ENCODE peak calls at places on chromosome 21, in four cellular contexts. P is hepatocyte, M is testis, B is cardiac muscle cell. S is an unnamed sample.

GRCh38 chr21:43305811-43306311 is 121.1 kb downstream of the SIK1 start:
- DNase-seq in M (no peak), P (no peak), B (no peak), S (no peak)

GRCh38 chr21:43209575-43210453 is 41.0 kb downstream of the CRYAA start:
- DNase-seq in P (peak; percentile 82), M (peak; percentile 12), B (no peak), S (peak; percentile 4)

GRCh38 chr21:44874497-44875331 is 1.2 kb upstream of the PTTG1IP start:
- DNase-seq in M (peak; percentile 64), P (peak; percentile 43), B (peak; percentile 17), S (no peak)

GRCh38 chr21:31730687-31731111 is 1.2 kb downstream of the SCAF4 start:
- DNase-seq in M (peak; percentile 40), B (peak; percentile 26), P (no peak), S (peak; percentile 52)

GRCh38 chr21:29124645-29125044 is 5.8 kb upstream of the MAP3K7CL start:
- DNase-seq in B (no peak), P (no peak), M (no peak), S (no peak)

GRCh38 chr21:43276811-43277210 is 108.0 kb downstream of the CRYAA start:
- DNase-seq in P (no peak), M (no peak), B (no peak), S (no peak)

GRCh38 chr21:32748529-32748928 is 20.7 kb upstream of the SYNJ1 start:
- DNase-seq in P (no peak), B (no peak), M (no peak), S (no peak)

GRCh38 chr21:27269646-27270045 is 302.8 kb upstream of the ADAMTS5 start:
- DNase-seq in P (peak; percentile 28), B (no peak), M (no peak), S (no peak)

GRCh38 chr21:28215214-28215954 is 777.3 kb downstream of the LTN1 start:
- DNase-seq in M (no peak), B (no peak), P (no peak), S (no peak)

GRCh38 chr21:32771134-32771523 is 426 bp downstream of the PAXBP1 start:
- DNase-seq in P (peak; percentile 84), B (peak; percentile 80), M (peak; percentile 57), S (no peak)

GRCh38 chr21:28834335-28835238 is 158.1 kb downstream of the LTN1 start:
- DNase-seq in B (no peak), M (no peak), P (no peak), S (no peak)

GRCh38 chr21:26165331-26165730 is 5.2 kb downstream of the APP start:
- DNase-seq in B (no peak), M (no peak), P (no peak), S (no peak)

GRCh38 chr21:32524010-32524719 is 61.2 kb downstream of the TCP10L start:
- DNase-seq in B (no peak), P (no peak), M (no peak), S (no peak)

GRCh38 chr21:44487831-44488230 is 32.5 kb downstream of the LRRC3 start:
- DNase-seq in P (peak; percentile 42), B (no peak), M (peak; percentile 48), S (peak; percentile 56)

GRCh38 chr21:41393876-41394465 is 32.1 kb upstream of the MX1 start:
- DNase-seq in B (no peak), M (no peak), P (no peak), S (no peak)

GRCh38 chr21:41390043-41390639 is 28.3 kb downstream of the MX2 start:
- DNase-seq in B (no peak), M (no peak), P (no peak), S (no peak)

GRCh38 chr21:41387824-41388223 is 26.0 kb downstream of the MX2 start:
- DNase-seq in P (no peak), M (no peak), B (no peak), S (no peak)

GRCh38 chr21:41387042-41387819 is 25.4 kb downstream of the MX2 start:
- DNase-seq in B (no peak), M (peak; percentile 58), P (no peak), S (no peak)

DNA sequence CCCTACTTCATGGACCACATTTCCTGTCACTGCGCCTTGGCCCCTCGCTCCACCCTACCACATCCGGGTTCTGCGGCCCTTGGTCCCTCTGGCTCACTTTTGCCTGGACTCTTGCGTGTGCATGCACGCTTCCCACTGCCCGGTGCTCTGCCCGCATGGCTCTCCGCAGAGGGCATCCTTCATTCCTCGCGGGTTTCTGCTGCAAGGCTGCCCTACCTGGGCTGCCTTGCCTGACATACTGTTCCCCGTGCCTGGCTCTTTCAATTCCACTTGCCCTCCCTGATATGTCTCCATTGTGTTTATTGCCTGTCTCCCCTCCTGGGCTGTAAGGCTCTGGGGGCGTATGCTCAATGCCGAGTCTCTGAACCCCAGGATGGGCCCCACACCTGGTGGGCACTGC is 26.4 kb downstream of the MX2 start:
- DNase-seq in M (no peak), P (no peak), B (no peak), S (no peak)
- H3K27ac ChIP-seq in M (no peak overlapping the region), P (no peak overlapping the region), B (no peak overlapping the region), S (no peak overlapping the region)

DNA sequence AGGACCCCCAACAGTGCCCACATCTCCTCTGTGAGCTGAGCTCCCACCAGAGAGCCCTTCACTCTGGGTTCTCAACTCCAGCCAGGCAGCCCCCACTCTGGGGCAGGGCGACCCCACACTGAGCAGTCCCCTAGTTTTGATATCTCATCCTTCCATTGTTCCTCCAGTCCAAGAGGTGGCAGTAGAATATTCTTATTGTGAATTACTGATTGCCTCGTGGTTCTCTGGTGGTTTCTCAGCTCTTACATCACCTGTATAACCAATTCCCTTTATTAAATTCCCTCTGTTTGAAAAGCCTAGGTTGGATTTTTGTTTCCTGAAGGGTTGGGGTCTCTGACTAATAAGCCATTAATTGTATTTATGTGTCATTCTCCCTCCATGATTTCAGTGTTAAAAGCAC is 407.5 kb downstream of the SETD4 start:
- DNase-seq in P (no peak), B (no peak), M (no peak), S (no peak)
- TF ChIP-seq CTCF in P (no peak), B (no peak), M (no peak), S (no peak)

GRCh38 chr21:37845535-37845934 is 70.7 kb downstream of the KCNJ6 start:
- DNase-seq in M (no peak), B (no peak), P (no peak), S (no peak)

GRCh38 chr21:37849703-37850102 is 66.6 kb downstream of the KCNJ6 start:
- DNase-seq in M (no peak), B (no peak), P (no peak), S (no peak)

GRCh38 chr21:37848721-37849490 is 67.4 kb downstream of the KCNJ6 start:
- DNase-seq in M (no peak), P (no peak), B (no peak), S (no peak)
- H3K36me3 ChIP-seq in M (no peaks in the 10 kb centered on the region), P (no peaks in the 10 kb centered on the region), B (no peaks in the 10 kb centered on the region), S (no peaks in the 10 kb centered on the region)

GRCh38 chr21:14547834-14548513 is 1.9 kb upstream of the SAMSN1 start:
- DNase-seq in P (no peak), B (no peak), M (no peak), S (no peak)

GRCh38 chr21:14542638-14543037 is 3.5 kb downstream of the SAMSN1 start:
- DNase-seq in P (no peak), M (no peak), B (no peak), S (no peak)

GRCh38 chr21:14543983-14544382 is 2.1 kb downstream of the SAMSN1 start:
- DNase-seq in M (no peak), P (no peak), B (no peak), S (no peak)

GRCh38 chr21:14548751-14549150 is 2.6 kb upstream of the SAMSN1 start:
- DNase-seq in M (no peak), B (no peak), P (no peak), S (no peak)

DNA sequence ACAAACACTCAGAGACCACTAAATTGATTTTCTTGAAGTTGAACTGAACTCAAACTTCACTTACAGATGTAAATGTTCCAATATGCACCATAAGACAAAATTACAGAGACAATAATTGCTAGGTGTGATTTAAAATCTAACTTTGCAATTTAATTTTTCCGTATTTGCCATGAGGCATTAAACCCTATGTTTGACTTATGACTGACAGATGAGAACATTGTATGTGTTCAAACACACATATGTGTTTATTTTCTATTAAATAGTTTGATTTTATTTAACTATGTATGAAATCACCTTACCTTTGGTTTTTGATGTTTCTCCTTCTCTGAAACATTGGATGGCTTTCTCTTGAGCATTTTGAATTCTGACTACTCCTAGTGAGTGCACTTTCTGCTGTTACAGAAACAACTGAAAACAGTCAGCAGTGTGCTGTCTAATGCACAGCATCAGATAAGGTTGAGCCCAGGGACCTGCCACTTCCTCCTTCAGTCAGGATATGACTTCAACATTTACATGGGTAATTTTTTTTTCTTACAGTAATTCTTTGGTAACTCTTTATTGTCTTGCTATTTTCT is at the start of gene SAMSN1:
- DNase-seq in B (no peak), M (peak; percentile 33), P (no peak), S (no peak)
- H3K27ac ChIP-seq in B (no peak within 1 kb of the TSS), M (no peak within 1 kb of the TSS), P (no peak within 1 kb of the TSS), S (no peak within 1 kb of the TSS)

DNA sequence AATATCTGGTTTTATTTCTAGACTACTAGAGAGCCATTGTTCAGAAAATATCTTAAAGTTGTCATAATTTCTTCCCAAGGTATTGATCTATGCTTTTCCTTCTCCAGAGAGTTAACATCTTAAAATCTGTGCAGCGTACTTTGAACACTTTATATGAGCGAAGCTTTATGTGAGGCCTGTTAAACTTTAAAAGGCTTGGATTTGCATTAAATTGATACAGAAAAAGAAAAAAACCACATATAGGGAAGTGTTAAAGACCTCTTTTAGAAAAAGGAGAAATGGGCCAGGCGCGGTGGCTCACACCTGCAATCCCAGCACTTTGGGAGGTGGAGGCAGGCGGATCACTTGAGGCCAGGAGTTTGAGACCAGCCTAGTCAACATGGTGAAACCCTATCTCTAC is 59.2 kb upstream of the MORC3 start:
- DNase-seq in P (no peak), M (no peak), B (no peak), S (no peak)
- TF ChIP-seq CTCF in P (no peak), M (no peak), B (no peak), S (no peak)

DNA sequence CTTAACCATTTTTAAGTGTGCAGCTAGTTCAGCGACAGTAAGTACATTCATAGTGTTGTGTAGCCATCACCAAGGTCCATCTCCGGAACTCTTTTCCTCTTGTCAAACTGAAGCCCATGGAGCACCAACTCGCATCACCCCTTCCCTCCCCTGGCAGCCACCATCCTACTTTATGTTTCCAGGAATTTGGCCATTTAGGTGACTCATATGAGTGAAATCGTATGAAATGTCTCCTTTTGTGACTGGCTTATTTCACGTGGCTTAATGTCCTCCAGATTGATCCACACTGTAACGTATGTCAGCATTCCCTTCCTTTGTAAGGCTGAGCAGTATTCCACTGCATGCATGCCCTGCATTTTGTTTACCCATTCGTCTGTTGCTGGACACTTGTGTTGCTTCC is 2.5 kb downstream of the COL6A2 start:
- DNase-seq in B (no peak), M (no peak), P (peak; percentile 5), S (no peak)
- H3K36me3 ChIP-seq in B (no peaks in the 10 kb centered on the region), M (no peaks in the 10 kb centered on the region), P (peaks cover 5% of the 10 kb centered on the region), S (no peaks in the 10 kb centered on the region)

DNA sequence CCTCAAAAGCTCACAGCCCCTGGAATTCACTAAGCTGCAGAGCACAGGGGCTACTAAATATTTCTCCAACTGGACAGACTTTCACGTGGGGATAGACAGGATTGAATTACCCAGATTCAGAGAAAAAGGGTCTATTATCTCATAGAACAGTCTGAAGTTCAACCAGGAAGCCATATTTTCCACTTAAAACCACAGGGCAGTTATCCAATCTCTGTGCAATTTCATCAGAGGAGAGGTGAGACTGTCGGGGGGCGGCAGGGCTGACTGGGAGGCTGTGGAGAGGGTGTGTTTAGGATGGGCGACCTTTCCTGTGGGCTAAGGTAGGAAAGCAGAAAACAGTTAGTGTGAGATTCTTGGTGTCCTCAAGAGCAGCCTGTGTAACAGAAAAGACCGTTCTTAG is 124.5 kb downstream of the RIPK4 start:
- DNase-seq in M (no peak), B (no peak), P (no peak), S (no peak)
- H3K27ac ChIP-seq in M (no peak overlapping the region), B (no peak overlapping the region), P (peak overlapping the region; percentile 82), S (no peak overlapping the region)

S was measured in WERI-Rb-1.